ENCODE peak calls at places on chromosomes 13 and 19, in four cellular contexts. J, O, D and P are unnamed samples.

GRCh38 chr19:47110521-47111080 is 3.0 kb downstream of the ZC3H4 start:
- DNase-seq in J (no peak), O (peak; percentile 67), D (no peak), P (no peak)

GRCh38 chr13:47696677-47697076 is 304.4 kb downstream of the SUCLA2 start:
- DNase-seq in J (no peak), O (no peak), D (no peak), P (no peak)

GRCh38 chr19:19550972-19551861 is 13.2 kb downstream of the CILP2 start:
- DNase-seq in J (no peak), O (no peak), D (no peak), P (no peak)

GRCh38 chr19:33535176-33535575 is 13.6 kb upstream of the PEPD start:
- DNase-seq in J (no peak), O (no peak), D (no peak), P (peak; percentile 13)

GRCh38 chr19:43934055-43934984 is 762 bp downstream of the ZNF45 start:
- DNase-seq in J (no peak), O (no peak), D (no peak), P (no peak)

GRCh38 chr19:32339988-32340874 is 5.2 kb upstream of the ZNF507 start:
- DNase-seq in J (peak; percentile 92), O (peak; percentile 56), D (peak; percentile 65), P (peak; percentile 90)

GRCh38 chr19:23351806-23352205 is 43.5 kb downstream of the ZNF91 start:
- DNase-seq in J (no peak), O (no peak), D (no peak), P (no peak)

GRCh38 chr13:21047591-21048282 is 13.6 kb downstream of the LATS2 start:
- DNase-seq in J (peak; percentile 50), O (no peak), D (no peak), P (peak; percentile 46)

GRCh38 chr13:74927823-74928222 is 554.1 kb downstream of the TBC1D4 start:
- DNase-seq in J (no peak), O (no peak), D (no peak), P (no peak)

GRCh38 chr13:24997367-24997967 is 98.5 kb upstream of the PABPC3 start:
- DNase-seq in J (no peak), O (no peak), D (peak; percentile 54), P (no peak)

GRCh38 chr13:97726664-97727235 is 226.7 kb upstream of the IPO5 start:
- DNase-seq in J (no peak), O (no peak), D (no peak), P (no peak)

GRCh38 chr13:48192536-48192935 is 40.5 kb upstream of the ITM2B start:
- DNase-seq in J (no peak), O (no peak), D (no peak), P (no peak)

GRCh38 chr19:30719991-30720329 is 347.8 kb downstream of the ZNF536 start:
- DNase-seq in J (peak; percentile 58), O (no peak), D (peak; percentile 19), P (peak; percentile 37)

GRCh38 chr19:38596057-38596981 is 21.4 kb downstream of the MAP4K1 start:
- DNase-seq in J (peak; percentile 57), O (no peak), D (peak; percentile 69), P (peak; percentile 69)

GRCh38 chr19:51274037-51274370 is 23.1 kb downstream of the SIGLECL1 start:
- DNase-seq in J (no peak), O (no peak), D (no peak), P (no peak)

GRCh38 chr19:3171894-3172679 is 6.5 kb upstream of the S1PR4 start:
- DNase-seq in J (no peak), O (no peak), D (no peak), P (no peak)

GRCh38 chr19:48520134-48520533 is 8.5 kb upstream of the LMTK3 start:
- DNase-seq in J (no peak), O (no peak), D (no peak), P (no peak)

GRCh38 chr13:50198508-50198907 is 183.3 kb downstream of the KCNRG start:
- DNase-seq in J (no peak), O (no peak), D (no peak), P (no peak)

GRCh38 chr13:112905990-112906641 is 62.9 kb upstream of the MCF2L start:
- DNase-seq in J (no peak), O (no peak), D (no peak), P (no peak)

GRCh38 chr13:87003265-87003664 is 667.9 kb upstream of the SLITRK5 start:
- DNase-seq in J (no peak), O (no peak), D (no peak), P (no peak)

GRCh38 chr13:111202745-111203144 is 87.6 kb downstream of the ARHGEF7 start:
- DNase-seq in J (peak; percentile 72), O (no peak), D (peak; percentile 61), P (no peak)

GRCh38 chr13:111201304-111201940 is 86.3 kb downstream of the ARHGEF7 start:
- DNase-seq in J (peak; percentile 45), O (no peak), D (no peak), P (no peak)

GRCh38 chr13:111204438-111205177 is 89.5 kb downstream of the ARHGEF7 start:
- DNase-seq in J (peak; percentile 80), O (no peak), D (no peak), P (peak; percentile 90)

GRCh38 chr13:111203742-111204386 is 88.8 kb downstream of the ARHGEF7 start:
- DNase-seq in J (peak; percentile 47), O (no peak), D (no peak), P (no peak)

GRCh38 chr13:111202149-111202548 is 87.0 kb downstream of the ARHGEF7 start:
- DNase-seq in J (peak; percentile 49), O (no peak), D (no peak), P (no peak)
- H3K4me1 ChIP-seq in J (peaks cover 9% of the 10 kb centered on the region), O (peaks cover 34% of the 10 kb centered on the region), D (peaks cover 28% of the 10 kb centered on the region), P (peaks cover 24% of the 10 kb centered on the region)

GRCh38 chr19:41868120-41868988 is 8.3 kb downstream of the RPS19 start:
- DNase-seq in J (no peak), O (no peak), D (no peak), P (peak; percentile 9)
- H3K4me1 ChIP-seq in J (no peaks in the 10 kb centered on the region), O (peaks cover 93% of the 10 kb centered on the region), D (no peaks in the 10 kb centered on the region), P (peaks cover 3% of the 10 kb centered on the region)

DNA sequence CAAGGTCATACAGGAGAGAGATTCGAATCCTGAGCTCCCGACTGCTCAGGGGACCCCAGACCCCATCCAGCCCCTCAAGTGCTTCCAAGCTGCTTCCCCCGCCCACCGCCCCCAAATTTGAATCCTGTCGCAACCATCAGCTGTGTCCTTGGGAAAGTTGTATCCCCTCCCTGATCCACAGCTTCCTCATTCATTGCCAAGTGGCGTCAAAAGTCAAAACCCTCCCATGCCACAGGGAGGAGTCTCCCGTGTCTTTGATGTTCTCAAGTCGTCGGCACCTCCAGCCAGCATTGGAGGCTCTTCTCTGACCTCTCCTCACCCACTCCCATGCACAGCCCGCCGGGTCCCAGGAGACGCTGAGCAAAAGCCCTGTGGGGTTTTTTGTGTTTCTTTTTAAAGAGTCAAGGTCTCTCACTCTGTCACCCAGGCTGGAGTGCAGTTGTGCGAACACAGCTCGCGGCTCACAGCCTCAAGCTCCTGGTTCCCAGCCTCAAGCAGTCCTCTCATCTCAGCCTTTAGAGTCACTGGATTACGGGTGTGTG is 2.8 kb upstream of the IFI30 start:
- DNase-seq in J (peak; percentile 83), O (no peak), D (peak; percentile 59), P (no peak)
- H3K4me1 ChIP-seq in J (peaks cover 21% of the 10 kb centered on the region), O (peaks cover 9% of the 10 kb centered on the region), D (peaks cover 9% of the 10 kb centered on the region), P (peaks cover 2% of the 10 kb centered on the region)

DNA sequence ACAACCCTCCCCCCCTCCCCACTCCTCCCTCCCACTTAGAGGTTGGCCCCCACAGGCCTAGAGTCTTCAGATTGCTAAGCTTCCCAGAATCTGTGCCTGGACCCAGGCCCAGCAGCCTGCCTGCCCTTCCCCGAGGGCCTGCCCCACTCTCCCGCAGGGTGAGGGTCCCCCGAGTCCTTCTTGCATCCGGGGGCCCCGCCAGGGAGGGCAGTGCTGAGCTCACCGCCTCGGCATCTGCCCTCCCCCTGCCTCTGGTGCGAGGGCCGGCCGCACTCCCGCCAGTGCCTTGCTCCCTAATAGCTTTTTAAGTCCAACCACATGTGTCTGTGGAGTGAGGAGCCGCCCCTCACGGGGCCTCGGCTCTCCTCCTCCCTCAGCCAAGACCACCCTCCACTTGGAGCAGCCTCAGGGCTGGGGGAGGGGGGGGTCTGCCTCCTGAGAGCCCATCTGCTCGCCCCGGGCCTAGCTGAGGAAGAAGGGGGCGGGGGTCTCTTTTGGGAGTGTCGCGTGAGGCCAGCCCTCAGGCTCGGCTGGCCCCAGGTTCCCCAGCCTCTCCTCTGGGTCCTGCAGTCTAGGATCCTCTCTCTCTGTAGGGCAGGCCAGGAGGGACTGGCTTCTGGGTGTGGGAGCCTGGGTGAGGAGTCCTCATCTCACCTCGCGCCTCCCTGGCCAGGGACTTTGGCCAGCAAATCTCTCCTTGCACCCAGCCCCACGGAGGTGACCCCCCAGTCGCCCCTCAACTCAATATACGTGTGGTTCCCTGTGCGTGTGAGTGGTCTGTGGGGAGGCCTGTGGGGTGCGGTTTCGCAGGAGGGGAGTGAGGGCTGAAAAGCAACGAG is 47.2 kb downstream of the LYL1 start:
- DNase-seq in J (peak; percentile 65), O (no peak), D (peak; percentile 88), P (peak; percentile 96)
- H3K4me1 ChIP-seq in J (peaks cover 5% of the 10 kb centered on the region), O (peaks cover 15% of the 10 kb centered on the region), D (peaks cover 98% of the 10 kb centered on the region), P (peaks cover 72% of the 10 kb centered on the region)

DNA sequence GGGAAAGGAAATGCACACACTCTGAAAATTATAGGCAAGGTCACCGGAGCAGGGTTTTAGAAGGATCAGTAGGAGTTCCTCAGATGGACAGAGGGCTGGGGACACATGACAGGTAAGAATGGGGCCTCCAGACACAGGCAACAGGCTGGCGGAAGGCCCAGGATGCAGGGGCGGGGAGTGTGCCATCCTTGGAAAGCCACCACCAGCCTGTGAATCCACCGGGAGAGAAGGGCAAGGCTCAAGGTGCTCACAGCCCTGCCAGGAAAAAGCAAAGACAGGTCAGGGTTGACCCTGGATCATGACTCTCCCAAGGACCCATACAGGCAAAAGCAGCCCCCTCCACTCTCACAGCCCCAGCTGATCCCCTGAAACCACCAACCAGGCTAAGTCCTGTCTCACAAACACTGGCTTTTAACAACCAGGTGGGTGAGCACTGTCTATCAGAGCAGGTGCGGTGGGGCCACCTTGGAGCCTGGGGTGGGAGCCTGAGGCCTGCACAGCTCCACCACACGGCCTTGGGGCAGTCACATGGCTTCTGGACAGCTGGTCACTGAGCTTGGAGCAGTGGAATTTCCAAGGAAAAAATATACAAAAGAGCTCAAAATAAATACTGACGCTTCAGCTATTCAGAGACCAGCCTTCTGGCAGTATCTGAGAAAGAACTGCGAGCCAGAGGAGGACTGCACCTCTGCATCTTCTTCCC is 35.2 kb upstream of the ISYNA1 start:
- DNase-seq in J (no peak), O (no peak), D (peak; percentile 72), P (peak; percentile 45)
- H3K4me1 ChIP-seq in J (peaks cover 17% of the 10 kb centered on the region), O (peaks cover 40% of the 10 kb centered on the region), D (peaks cover 24% of the 10 kb centered on the region), P (peaks cover 16% of the 10 kb centered on the region)